ENCODE peak calls at places on chromosomes 12 and 14, in nine cellular contexts. M, T, L, E, R, S, O, Z and H are unnamed samples.

GRCh38 chr12:27814851-27815591 is 35.0 kb upstream of the MANSC4 start:
- DNase-seq in L (no peak), R (no peak), Z (no peak), E (no peak), O (no peak), M (no peak), T (no peak), S (no peak), H (no peak)

GRCh38 chr14:33210304-33210703 is 271.6 kb downstream of the NPAS3 start:
- DNase-seq in S (peak; percentile 8), M (peak; percentile 3), Z (no peak), T (no peak), E (no peak), O (no peak), L (no peak), R (no peak), H (no peak)

GRCh38 chr14:29462271-29462670 is 465.4 kb downstream of the PRKD1 start:
- DNase-seq in T (no peak), Z (no peak), M (no peak), E (no peak), L (no peak), O (no peak), R (no peak), S (no peak), H (no peak)

GRCh38 chr12:53425515-53426150 is 2.0 kb downstream of the AMHR2 start:
- DNase-seq in R (no peak), O (no peak), M (no peak), L (no peak), Z (no peak), E (no peak), T (peak; percentile 52), S (no peak), H (no peak)

GRCh38 chr14:104872469-104873341 is 7.6 kb downstream of the CEP170B start:
- DNase-seq in Z (no peak), R (peak; percentile 82), S (peak; percentile 86), M (peak; percentile 27), E (no peak), T (no peak), O (no peak), L (peak; percentile 45), H (no peak)

GRCh38 chr12:123056053-123056452 is 75.6 kb downstream of the ARL6IP4 start:
- DNase-seq in T (peak; percentile 65), Z (no peak), S (peak; percentile 37), M (peak; percentile 72), E (no peak), L (no peak), R (peak; percentile 51), O (no peak), H (no peak)

GRCh38 chr12:130992979-130993538 is 39.4 kb downstream of the ADGRD1 start:
- DNase-seq in O (no peak), T (no peak), M (no peak), R (no peak), Z (no peak), E (no peak), S (no peak), L (no peak), H (no peak)

GRCh38 chr14:87522575-87522974 is 470.4 kb downstream of the GALC start:
- DNase-seq in T (no peak), O (peak; percentile 31), E (no peak), Z (no peak), S (no peak), R (no peak), L (no peak), M (no peak), H (no peak)

GRCh38 chr14:24172261-24172860 is 481 bp downstream of the REC8 start:
- DNase-seq in R (no peak), Z (no peak), L (peak; percentile 31), T (no peak), S (no peak), M (no peak), O (no peak), E (no peak), H (no peak)

GRCh38 chr14:23121401-23121800 is 2.3 kb upstream of the CEBPE start:
- DNase-seq in M (peak; percentile 52), T (no peak), S (peak; percentile 67), E (no peak), O (no peak), R (peak; percentile 33), Z (no peak), L (peak; percentile 53), H (no peak)

GRCh38 chr14:103549361-103550311 is 12.8 kb downstream of the BAG5 start:
- DNase-seq in Z (no peak), T (peak; percentile 74), O (no peak), R (no peak), M (no peak), S (no peak), L (no peak), E (no peak), H (no peak)

GRCh38 chr14:49946320-49947141 is 53.6 kb downstream of the ARF6 start:
- DNase-seq in T (no peak), Z (no peak), L (no peak), S (peak; percentile 35), R (peak; percentile 29), M (peak; percentile 88), O (no peak), E (no peak), H (peak; percentile 67)

GRCh38 chr12:58809064-58809607 is 111.2 kb downstream of the LRIG3 start:
- DNase-seq in R (no peak), E (no peak), O (no peak), S (no peak), T (no peak), Z (no peak), M (no peak), L (no peak), H (peak; percentile 13)

GRCh38 chr14:51928568-51928967 is 60.8 kb upstream of the RTRAF start:
- DNase-seq in O (no peak), M (no peak), L (no peak), E (no peak), Z (no peak), R (no peak), S (no peak), T (no peak), H (no peak)